ENCODE peak calls at places on chromosome 13, in eight cellular contexts. L is Caki2; Z is skeletal muscle cell; I is stimulated activated CD4-positive, alpha-beta T cell treated with anti-CD3 and anti-CD28 coated beads, Interleukin-2, amount 100 ng/mL, for 24 hours; C is erythroblast; T is fibroblast of the aortic adventitia; Y is activated CD4-positive, alpha-beta T cell treated with anti-CD3 and anti-CD28 coated beads, Interleukin-2, amount 50 U/mL, for 48 hours; V is stimulated activated CD8-positive, alpha-beta memory T cell treated with anti-CD3 and anti-CD28 coated beads, Interleukin-15, amount 100 ng/mL, for 24 hours. A is an unnamed sample.

GRCh38 chr13:99289674-99290337 is 17.4 kb downstream of the GPR183 start:
- DNase-seq in L (no peak), Z (no peak), I (peak), C (no peak), T (no peak), Y (peak), V (no peak), A (no peak)

GRCh38 chr13:84479656-84480055 is 597.4 kb upstream of the SLITRK1 start:
- DNase-seq in L (no peak), Z (peak), I (no peak), C (no peak), T (peak), Y (no peak), V (no peak), A (no peak)

GRCh38 chr13:97335488-97336134 is 98.4 kb upstream of the RAP2A start:
- DNase-seq in L (no peak), Z (no peak), I (no peak), C (no peak), T (peak), Y (no peak), V (no peak), A (no peak)

GRCh38 chr13:46552302-46552680 is 679 bp upstream of the LRCH1 start:
- DNase-seq in L (no peak), Z (no peak), I (no peak), C (no peak), T (no peak), Y (peak), V (no peak), A (no peak)

GRCh38 chr13:114108894-114109293 is 23.5 kb downstream of the RASA3 start:
- DNase-seq in L (no peak), Z (no peak), I (no peak), C (no peak), T (no peak), Y (no peak), V (no peak), A (no peak)

GRCh38 chr13:108987488-108987887 is 358.1 kb downstream of the MYO16 start:
- DNase-seq in L (no peak), Z (peak), I (no peak), C (no peak), T (peak), Y (no peak), V (no peak), A (no peak)

GRCh38 chr13:41905600-41906254 is 55.2 kb downstream of the VWA8 start:
- DNase-seq in L (peak), Z (no peak), I (no peak), C (peak), T (peak), Y (no peak), V (no peak), A (peak)

GRCh38 chr13:42355841-42356575 is 84.1 kb downstream of the AKAP11 start:
- DNase-seq in L (no peak), Z (no peak), I (no peak), C (no peak), T (no peak), Y (peak), V (no peak), A (no peak)

GRCh38 chr13:100438059-100438788 is 150.4 kb downstream of the GGACT start:
- DNase-seq in L (no peak), Z (no peak), I (no peak), C (no peak), T (no peak), Y (no peak), V (no peak), A (no peak)

GRCh38 chr13:44396963-44397580 is 23.4 kb downstream of the SERP2 start:
- DNase-seq in L (no peak), Z (peak), I (no peak), C (peak), T (peak), Y (no peak), V (no peak), A (no peak)

GRCh38 chr13:110759710-110760109 is 46.2 kb downstream of the ING1 start:
- DNase-seq in L (no peak), Z (peak), I (no peak), C (no peak), T (peak), Y (no peak), V (no peak), A (no peak)

GRCh38 chr13:108427355-108427754 is 157.8 kb downstream of the TNFSF13B start:
- DNase-seq in L (peak), Z (no peak), I (no peak), C (no peak), T (no peak), Y (no peak), V (no peak), A (no peak)

GRCh38 chr13:88908896-88909535 is 1237.8 kb downstream of the SLITRK5 start:
- DNase-seq in L (no peak), Z (no peak), I (no peak), C (peak), T (no peak), Y (no peak), V (no peak), A (no peak)

GRCh38 chr13:36859259-36859658 is 40.2 kb downstream of the RFXAP start:
- DNase-seq in L (no peak), Z (no peak), I (no peak), C (no peak), T (no peak), Y (no peak), V (no peak), A (no peak)

GRCh38 chr13:101623469-101624209 is 171.2 kb downstream of the ITGBL1 start:
- DNase-seq in L (no peak), Z (no peak), I (no peak), C (no peak), T (peak), Y (no peak), V (no peak), A (no peak)

GRCh38 chr13:93180376-93180966 is 46.1 kb upstream of the GPC6 start:
- DNase-seq in L (no peak), Z (no peak), I (no peak), C (no peak), T (peak), Y (no peak), V (no peak), A (no peak)

GRCh38 chr13:96782186-96782585 is 212.1 kb downstream of the OXGR1 start:
- DNase-seq in L (no peak), Z (no peak), I (no peak), C (no peak), T (peak), Y (no peak), V (no peak), A (no peak)

GRCh38 chr13:47420012-47420411 is 523.2 kb upstream of the HTR2A start:
- DNase-seq in L (no peak), Z (no peak), I (no peak), C (no peak), T (no peak), Y (no peak), V (no peak), A (no peak)

A was measured in GM13976.